ENCODE peak calls at places on chromosome 18, in six cellular contexts. One of them, this sample, is unnamed.

GRCh38 chr18:23758281-23758680 is 69.0 kb downstream of the LAMA3 start:
- DNase-seq in cardiac fibroblast: no peak
- DNase-seq in AG04450: no peak
- DNase-seq in small intestine: no peak
- DNase-seq in lung: no peak
- DNase-seq in breast epithelium: no peak
- DNase-seq in this sample: no peak

GRCh38 chr18:32301976-32302743 is 112.3 kb downstream of the MEP1B start:
- DNase-seq in cardiac fibroblast: peak
- DNase-seq in AG04450: peak
- DNase-seq in small intestine: peak
- DNase-seq in lung: no peak
- DNase-seq in breast epithelium: no peak
- DNase-seq in this sample: no peak

GRCh38 chr18:68436485-68436884 is 278.4 kb downstream of the TMX3 start:
- DNase-seq in cardiac fibroblast: peak
- DNase-seq in AG04450: no peak
- DNase-seq in small intestine: no peak
- DNase-seq in lung: no peak
- DNase-seq in breast epithelium: no peak
- DNase-seq in this sample: no peak

GRCh38 chr18:25141796-25142365 is 210.1 kb downstream of the ZNF521 start:
- DNase-seq in cardiac fibroblast: no peak
- DNase-seq in AG04450: no peak
- DNase-seq in small intestine: no peak
- DNase-seq in lung: no peak
- DNase-seq in breast epithelium: no peak
- DNase-seq in this sample: no peak

GRCh38 chr18:45839415-45840395 is 14.2 kb downstream of the SIGLEC15 start:
- DNase-seq in cardiac fibroblast: peak
- DNase-seq in AG04450: peak
- DNase-seq in small intestine: peak
- DNase-seq in lung: no peak
- DNase-seq in breast epithelium: peak
- DNase-seq in this sample: no peak

GRCh38 chr18:25245299-25245698 is 106.7 kb downstream of the ZNF521 start:
- DNase-seq in cardiac fibroblast: no peak
- DNase-seq in AG04450: no peak
- DNase-seq in small intestine: no peak
- DNase-seq in lung: no peak
- DNase-seq in breast epithelium: no peak
- DNase-seq in this sample: no peak

GRCh38 chr18:69494841-69495240 is 94.2 kb downstream of the DOK6 start:
- DNase-seq in cardiac fibroblast: no peak
- DNase-seq in AG04450: no peak
- DNase-seq in small intestine: no peak
- DNase-seq in lung: no peak
- DNase-seq in breast epithelium: no peak
- DNase-seq in this sample: no peak

GRCh38 chr18:74259332-74259731 is 32.4 kb downstream of the CYB5A start:
- DNase-seq in cardiac fibroblast: no peak
- DNase-seq in AG04450: no peak
- DNase-seq in small intestine: peak
- DNase-seq in lung: no peak
- DNase-seq in breast epithelium: no peak
- DNase-seq in this sample: no peak

GRCh38 chr18:60794802-60795201 is 422.2 kb upstream of the MC4R start:
- DNase-seq in cardiac fibroblast: no peak
- DNase-seq in AG04450: no peak
- DNase-seq in small intestine: no peak
- DNase-seq in lung: no peak
- DNase-seq in breast epithelium: no peak
- DNase-seq in this sample: no peak

GRCh38 chr18:48832961-48833700 is 117.6 kb downstream of the SMAD7 start:
- DNase-seq in cardiac fibroblast: peak
- DNase-seq in AG04450: no peak
- DNase-seq in small intestine: peak
- DNase-seq in lung: peak
- DNase-seq in breast epithelium: peak
- DNase-seq in this sample: peak

GRCh38 chr18:12751503-12751884 is 48.7 kb downstream of the PSMG2 start:
- DNase-seq in cardiac fibroblast: no peak
- DNase-seq in AG04450: no peak
- DNase-seq in small intestine: no peak
- DNase-seq in lung: no peak
- DNase-seq in breast epithelium: no peak
- DNase-seq in this sample: no peak

GRCh38 chr18:13643261-13643671 is 83.1 kb downstream of the FAM210A start:
- DNase-seq in cardiac fibroblast: no peak
- DNase-seq in AG04450: no peak
- DNase-seq in small intestine: no peak
- DNase-seq in lung: no peak
- DNase-seq in breast epithelium: no peak
- DNase-seq in this sample: peak

GRCh38 chr18:2898131-2898640 is 51.4 kb downstream of the EMILIN2 start:
- DNase-seq in cardiac fibroblast: no peak
- DNase-seq in AG04450: no peak
- DNase-seq in small intestine: no peak
- DNase-seq in lung: no peak
- DNase-seq in breast epithelium: no peak
- DNase-seq in this sample: no peak

GRCh38 chr18:69758458-69758857 is 189.2 kb downstream of the CD226 start:
- DNase-seq in cardiac fibroblast: no peak
- DNase-seq in AG04450: no peak
- DNase-seq in small intestine: no peak
- DNase-seq in lung: no peak
- DNase-seq in breast epithelium: no peak
- DNase-seq in this sample: no peak

GRCh38 chr18:61765097-61765496 is 127.7 kb downstream of the RNF152 start:
- DNase-seq in cardiac fibroblast: peak
- DNase-seq in AG04450: peak
- DNase-seq in small intestine: no peak
- DNase-seq in lung: no peak
- DNase-seq in breast epithelium: no peak
- DNase-seq in this sample: no peak

GRCh38 chr18:46856975-46857374 is 60.3 kb downstream of the PIAS2 start:
- DNase-seq in cardiac fibroblast: peak
- DNase-seq in AG04450: no peak
- DNase-seq in small intestine: no peak
- DNase-seq in lung: no peak
- DNase-seq in breast epithelium: no peak
- DNase-seq in this sample: no peak

GRCh38 chr18:26383454-26384270 is 157.4 kb downstream of the TAF4B start:
- DNase-seq in cardiac fibroblast: peak
- DNase-seq in AG04450: no peak
- DNase-seq in small intestine: peak
- DNase-seq in lung: no peak
- DNase-seq in breast epithelium: no peak
- DNase-seq in this sample: no peak

GRCh38 chr18:54031243-54031642 is 193.2 kb downstream of the MBD2 start:
- DNase-seq in cardiac fibroblast: no peak
- DNase-seq in AG04450: no peak
- DNase-seq in small intestine: no peak
- DNase-seq in lung: no peak
- DNase-seq in breast epithelium: no peak
- DNase-seq in this sample: no peak

GRCh38 chr18:13635046-13635445 is 91.3 kb downstream of the FAM210A start:
- DNase-seq in cardiac fibroblast: no peak
- DNase-seq in AG04450: no peak
- DNase-seq in small intestine: no peak
- DNase-seq in lung: no peak
- DNase-seq in breast epithelium: no peak
- DNase-seq in this sample: no peak

DNA sequence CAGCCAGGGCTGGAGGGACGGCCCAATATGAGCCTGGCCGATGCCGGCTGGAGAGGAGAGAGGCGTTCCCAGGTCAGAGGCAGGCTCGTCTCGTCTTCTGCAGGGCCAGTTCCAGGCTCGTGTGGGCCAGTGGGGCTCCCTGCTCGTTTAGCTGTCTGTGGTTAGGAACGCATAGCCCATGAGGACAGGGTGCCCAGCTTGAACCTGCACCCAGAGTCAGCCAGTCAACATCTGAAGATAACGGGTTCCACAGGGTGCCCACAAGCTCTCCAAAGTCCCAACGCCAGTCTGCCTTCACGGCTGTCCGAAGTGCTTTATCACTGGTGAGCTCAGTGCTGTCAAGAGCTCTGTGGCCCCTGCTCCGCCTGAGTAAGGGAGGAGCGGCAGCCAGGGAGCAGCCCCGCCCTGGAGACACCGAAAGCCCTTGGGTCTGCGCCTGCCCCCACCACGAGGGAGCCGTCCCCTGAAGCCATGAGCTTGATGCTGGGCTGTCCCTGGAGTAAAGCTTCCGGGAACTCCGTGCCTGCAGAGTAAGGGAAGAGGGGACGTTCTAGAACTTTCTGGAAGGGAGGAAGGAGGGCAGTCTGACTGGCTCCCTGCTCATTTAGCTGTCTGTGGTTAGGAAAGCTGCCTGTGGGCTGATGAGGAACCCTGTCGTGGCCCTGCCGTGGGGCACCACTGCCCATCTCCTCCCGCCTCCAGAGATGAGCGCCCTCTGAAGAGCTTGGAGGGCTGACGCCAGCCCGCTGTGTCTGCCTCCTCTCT is 2.7 kb upstream of the HSBP1L1 start:
- DNase-seq in cardiac fibroblast: no peak
- DNase-seq in AG04450: no peak
- DNase-seq in small intestine: no peak
- DNase-seq in lung: peak
- DNase-seq in breast epithelium: no peak
- DNase-seq in this sample: no peak
- H3K4me3 ChIP-seq in cardiac fibroblast: no peak
- H3K4me3 ChIP-seq in AG04450: no peak
- H3K4me3 ChIP-seq in small intestine: no peak
- H3K4me3 ChIP-seq in lung: no peak
- H3K4me3 ChIP-seq in breast epithelium: no peak
- H3K4me3 ChIP-seq in this sample: no peak

GRCh38 chr18:55318864-55319516 is 269.0 kb downstream of the TCF4 start:
- DNase-seq in cardiac fibroblast: peak
- DNase-seq in AG04450: peak
- DNase-seq in small intestine: no peak
- DNase-seq in lung: no peak
- DNase-seq in breast epithelium: no peak
- DNase-seq in this sample: no peak

GRCh38 chr18:55316615-55317184 is 271.3 kb downstream of the TCF4 start:
- DNase-seq in cardiac fibroblast: no peak
- DNase-seq in AG04450: no peak
- DNase-seq in small intestine: no peak
- DNase-seq in lung: no peak
- DNase-seq in breast epithelium: no peak
- DNase-seq in this sample: no peak

GRCh38 chr18:55317832-55318231 is 270.2 kb downstream of the TCF4 start:
- DNase-seq in cardiac fibroblast: no peak
- DNase-seq in AG04450: no peak
- DNase-seq in small intestine: no peak
- DNase-seq in lung: no peak
- DNase-seq in breast epithelium: no peak
- DNase-seq in this sample: no peak

GRCh38 chr18:55319517-55319905 is 268.5 kb downstream of the TCF4 start:
- DNase-seq in cardiac fibroblast: peak
- DNase-seq in AG04450: no peak
- DNase-seq in small intestine: no peak
- DNase-seq in lung: no peak
- DNase-seq in breast epithelium: no peak
- DNase-seq in this sample: no peak

GRCh38 chr18:55317322-55317721 is 270.7 kb downstream of the TCF4 start:
- DNase-seq in cardiac fibroblast: no peak
- DNase-seq in AG04450: no peak
- DNase-seq in small intestine: no peak
- DNase-seq in lung: no peak
- DNase-seq in breast epithelium: no peak
- DNase-seq in this sample: no peak
- H3K4me3 ChIP-seq in cardiac fibroblast: no peak
- H3K4me3 ChIP-seq in AG04450: no peak
- H3K4me3 ChIP-seq in small intestine: no peak
- H3K4me3 ChIP-seq in lung: no peak
- H3K4me3 ChIP-seq in breast epithelium: no peak
- H3K4me3 ChIP-seq in this sample: no peak

GRCh38 chr18:9872823-9873222 is 12.9 kb upstream of the TXNDC2 start:
- DNase-seq in cardiac fibroblast: no peak
- DNase-seq in AG04450: no peak
- DNase-seq in small intestine: no peak
- DNase-seq in lung: no peak
- DNase-seq in breast epithelium: no peak
- DNase-seq in this sample: no peak

GRCh38 chr18:9868857-9869712 is 16.7 kb upstream of the TXNDC2 start:
- DNase-seq in cardiac fibroblast: no peak
- DNase-seq in AG04450: no peak
- DNase-seq in small intestine: no peak
- DNase-seq in lung: no peak
- DNase-seq in breast epithelium: no peak
- DNase-seq in this sample: no peak

GRCh38 chr18:9871244-9871746 is 14.5 kb upstream of the TXNDC2 start:
- DNase-seq in cardiac fibroblast: no peak
- DNase-seq in AG04450: no peak
- DNase-seq in small intestine: no peak
- DNase-seq in lung: no peak
- DNase-seq in breast epithelium: no peak
- DNase-seq in this sample: no peak

GRCh38 chr18:9869713-9870430 is 15.9 kb upstream of the TXNDC2 start:
- DNase-seq in cardiac fibroblast: peak
- DNase-seq in AG04450: no peak
- DNase-seq in small intestine: peak
- DNase-seq in lung: no peak
- DNase-seq in breast epithelium: no peak
- DNase-seq in this sample: no peak

GRCh38 chr18:9870431-9871023 is 15.2 kb upstream of the TXNDC2 start:
- DNase-seq in cardiac fibroblast: no peak
- DNase-seq in AG04450: no peak
- DNase-seq in small intestine: peak
- DNase-seq in lung: no peak
- DNase-seq in breast epithelium: no peak
- DNase-seq in this sample: no peak
- H3K4me3 ChIP-seq in cardiac fibroblast: no peak
- H3K4me3 ChIP-seq in AG04450: no peak
- H3K4me3 ChIP-seq in small intestine: no peak
- H3K4me3 ChIP-seq in lung: no peak
- H3K4me3 ChIP-seq in breast epithelium: no peak
- H3K4me3 ChIP-seq in this sample: no peak

GRCh38 chr18:28032177-28032576 is 144.8 kb downstream of the CDH2 start:
- DNase-seq in cardiac fibroblast: no peak
- DNase-seq in AG04450: no peak
- DNase-seq in small intestine: no peak
- DNase-seq in lung: no peak
- DNase-seq in breast epithelium: no peak
- DNase-seq in this sample: no peak
- H3K4me3 ChIP-seq in cardiac fibroblast: no peak
- H3K4me3 ChIP-seq in AG04450: no peak
- H3K4me3 ChIP-seq in small intestine: no peak
- H3K4me3 ChIP-seq in lung: no peak
- H3K4me3 ChIP-seq in breast epithelium: no peak
- H3K4me3 ChIP-seq in this sample: no peak

GRCh38 chr18:22179631-22180030 is 10.2 kb downstream of the GATA6 start:
- DNase-seq in cardiac fibroblast: peak
- DNase-seq in AG04450: no peak
- DNase-seq in small intestine: no peak
- DNase-seq in lung: no peak
- DNase-seq in breast epithelium: no peak
- DNase-seq in this sample: no peak
- H3K4me3 ChIP-seq in cardiac fibroblast: no peak
- H3K4me3 ChIP-seq in AG04450: no peak
- H3K4me3 ChIP-seq in small intestine: no peak
- H3K4me3 ChIP-seq in lung: no peak
- H3K4me3 ChIP-seq in breast epithelium: no peak
- H3K4me3 ChIP-seq in this sample: no peak

GRCh38 chr18:58674863-58675472 is 3.7 kb downstream of the MALT1 start:
- DNase-seq in cardiac fibroblast: peak
- DNase-seq in AG04450: no peak
- DNase-seq in small intestine: no peak
- DNase-seq in lung: no peak
- DNase-seq in breast epithelium: no peak
- DNase-seq in this sample: no peak
- H3K4me3 ChIP-seq in cardiac fibroblast: no peak
- H3K4me3 ChIP-seq in AG04450: no peak
- H3K4me3 ChIP-seq in small intestine: no peak
- H3K4me3 ChIP-seq in lung: no peak
- H3K4me3 ChIP-seq in breast epithelium: no peak
- H3K4me3 ChIP-seq in this sample: no peak